ENCODE peak calls at places on chromosomes 16 and 17, in ten cellular contexts. Y is stimulated activated CD4-positive, alpha-beta T cell treated with anti-CD3 and anti-CD28 coated beads, Interleukin-1b, Interleukin-23, amount 100 ng/mL, for 48 hours; U is KG1; D is NT2/D1; M is NCI-H1417; E is HT-29; B is pulmonary artery endothelial cell; C is cerebellar cortex; R is amniotic stem cell; X is omental fat pad. A is an unnamed sample.

GRCh38 chr16:31893824-31894223 is 20.2 kb downstream of the ZNF267 start:
- DNase-seq in Y (no peak), U (no peak), D (no peak), M (no peak), E (no peak), B (no peak), C (no peak), R (no peak), X (no peak), A (no peak)

GRCh38 chr16:28820016-28820415 is 2.8 kb upstream of the ATXN2L start:
- DNase-seq in Y (no peak), U (no peak), D (no peak), M (no peak), E (peak; percentile 48), B (no peak), C (no peak), R (no peak), X (no peak), A (no peak)

GRCh38 chr17:71413935-71414334 is 706.9 kb upstream of the SOX9 start:
- DNase-seq in Y (no peak), U (no peak), D (no peak), M (no peak), E (no peak), B (no peak), C (no peak), R (no peak), X (no peak), A (no peak)

GRCh38 chr17:17206149-17206912 is at the start of gene PLD6:
- DNase-seq in Y (peak; percentile 93), U (peak; percentile 41), D (no peak), M (peak; percentile 76), E (peak; percentile 61), B (peak; percentile 37), C (peak; percentile 62), R (peak; percentile 10), X (peak; percentile 85), A (peak; percentile 48)

GRCh38 chr16:84044108-84044488 is 1.5 kb upstream of the SLC38A8 start:
- DNase-seq in Y (no peak), U (no peak), D (peak; percentile 36), M (no peak), E (peak; percentile 54), B (no peak), C (peak; percentile 35), R (no peak), X (no peak), A (peak; percentile 2)

GRCh38 chr16:51839697-51840462 is 688.8 kb upstream of the SALL1 start:
- DNase-seq in Y (no peak), U (no peak), D (peak; percentile 44), M (peak; percentile 43), E (no peak), B (no peak), C (no peak), R (no peak), X (no peak), A (no peak)

GRCh38 chr17:59154335-59154720 is 658 bp downstream of the SKA2 start:
- DNase-seq in Y (peak; percentile 27), U (no peak), D (peak; percentile 15), M (peak; percentile 64), E (peak; percentile 70), B (no peak), C (peak; percentile 57), R (no peak), X (no peak), A (no peak)

GRCh38 chr16:6531067-6531466 is 801.6 kb upstream of the RBFOX1 start:
- DNase-seq in Y (no peak), U (no peak), D (no peak), M (no peak), E (no peak), B (no peak), C (no peak), R (no peak), X (no peak), A (no peak)

GRCh38 chr17:31678431-31678830 is 180.6 kb downstream of the COPRS start:
- DNase-seq in Y (no peak), U (no peak), D (no peak), M (no peak), E (no peak), B (no peak), C (no peak), R (no peak), X (no peak), A (no peak)

GRCh38 chr17:10737168-10737622 is 7.4 kb upstream of the TMEM220 start:
- DNase-seq in Y (peak; percentile 10), U (no peak), D (no peak), M (peak; percentile 5), E (peak; percentile 90), B (no peak), C (peak; percentile 46), R (peak; percentile 13), X (no peak), A (peak; percentile 52)

GRCh38 chr17:45136846-45137560 is 1.5 kb downstream of the ACBD4 start:
- DNase-seq in Y (no peak), U (no peak), D (no peak), M (no peak), E (no peak), B (no peak), C (no peak), R (no peak), X (no peak), A (no peak)

GRCh38 chr16:56119138-56119537 is 72.2 kb upstream of the GNAO1 start:
- DNase-seq in Y (no peak), U (no peak), D (no peak), M (no peak), E (no peak), B (no peak), C (no peak), R (no peak), X (no peak), A (no peak)

GRCh38 chr16:19524356-19524865 is 669 bp downstream of the CCP110 start:
- DNase-seq in Y (no peak), U (peak; percentile 22), D (no peak), M (no peak), E (peak; percentile 13), B (no peak), C (no peak), R (no peak), X (no peak), A (no peak)

GRCh38 chr16:16020291-16020690 is 70.9 kb downstream of the ABCC1 start:
- DNase-seq in Y (no peak), U (no peak), D (no peak), M (no peak), E (no peak), B (no peak), C (no peak), R (no peak), X (no peak), A (no peak)

GRCh38 chr17:36085710-36086268 is 4.2 kb downstream of the CCL3 start:
- DNase-seq in Y (no peak), U (peak; percentile 21), D (no peak), M (no peak), E (no peak), B (no peak), C (no peak), R (no peak), X (no peak), A (no peak)

A was measured in dermis microvascular lymphatic vessel endothelial cell.